ENCODE peak calls at places on chromosomes 11 and 22, in five cellular contexts. B is T-helper 2 cell, G is lower leg skin, V is GM04504, K is midbrain. D is an unnamed sample.

GRCh38 chr11:75337195-75337654 is 14.2 kb downstream of the ARRB1 start:
- DNase-seq in B (no peak), G (no peak), V (no peak), K (no peak), D (no peak)

GRCh38 chr22:23774922-23775436 is 2.3 kb downstream of the MMP11 start:
- DNase-seq in B (no peak), G (no peak), V (no peak), K (no peak), D (no peak)

GRCh38 chr11:46120711-46121327 is 435 bp downstream of the PHF21A start:
- DNase-seq in B (no peak), G (peak), V (no peak), K (peak), D (peak)

GRCh38 chr22:49284389-49284788 is 543.3 kb downstream of the BRD1 start:
- DNase-seq in B (no peak), G (no peak), V (no peak), K (no peak), D (no peak)

GRCh38 chr11:59891781-59892181 is 13.2 kb downstream of the OOSP3 start:
- DNase-seq in B (no peak), G (no peak), V (no peak), K (no peak), D (no peak)

GRCh38 chr11:15055620-15056356 is 17.6 kb upstream of the CALCB start:
- DNase-seq in B (no peak), G (no peak), V (no peak), K (no peak), D (no peak)

GRCh38 chr11:102560555-102561011 is 30.0 kb upstream of the MMP7 start:
- DNase-seq in B (no peak), G (peak), V (peak), K (peak), D (no peak)

GRCh38 chr11:93392862-93393261 is 62.3 kb downstream of the DEUP1 start:
- DNase-seq in B (no peak), G (no peak), V (no peak), K (no peak), D (no peak)

GRCh38 chr11:93541884-93542752 is 1.1 kb downstream of the SMCO4 start:
- DNase-seq in B (no peak), G (no peak), V (peak), K (peak), D (peak)

GRCh38 chr22:31530816-31531180 is 34.5 kb downstream of the SFI1 start:
- DNase-seq in B (no peak), G (no peak), V (no peak), K (no peak), D (no peak)

GRCh38 chr11:94926698-94927237 is 46.6 kb downstream of the CWC15 start:
- DNase-seq in B (no peak), G (peak), V (peak), K (peak), D (no peak)

GRCh38 chr11:70825893-70826540 is 426.4 kb downstream of the SHANK2 start:
- DNase-seq in B (no peak), G (no peak), V (no peak), K (no peak), D (no peak)

GRCh38 chr22:49450521-49450920 is 377.2 kb downstream of the BRD1 start:
- DNase-seq in B (no peak), G (no peak), V (no peak), K (no peak), D (no peak)

GRCh38 chr22:29907753-29908515 is 25.0 kb downstream of the MTMR3 start:
- DNase-seq in B (no peak), G (peak), V (peak), K (no peak), D (peak)

GRCh38 chr22:41030891-41031290 is 61.5 kb upstream of the EP300 start:
- DNase-seq in B (no peak), G (no peak), V (no peak), K (no peak), D (no peak)

GRCh38 chr11:69157156-69157821 is 1.6 kb downstream of the SMIM38 start:
- DNase-seq in B (no peak), G (no peak), V (no peak), K (peak), D (peak)

GRCh38 chr11:104772806-104773241 is 125.4 kb downstream of the CASP12 start:
- DNase-seq in B (no peak), G (peak), V (peak), K (no peak), D (no peak)

GRCh38 chr22:20957691-20958440 is 9.2 kb upstream of the AIFM3 start:
- DNase-seq in B (no peak), G (no peak), V (no peak), K (peak), D (peak)

GRCh38 chr11:45931739-45932138 is 9.3 kb downstream of the LARGE2 start:
- DNase-seq in B (no peak), G (no peak), V (no peak), K (no peak), D (no peak)

GRCh38 chr22:35838849-35839646 is 121.4 kb downstream of the APOL5 start:
- DNase-seq in B (no peak), G (no peak), V (peak), K (peak), D (peak)

GRCh38 chr11:35144811-35145210 is 5.8 kb downstream of the CD44 start:
- DNase-seq in B (no peak), G (no peak), V (no peak), K (no peak), D (no peak)

GRCh38 chr22:44192098-44192810 is 11.5 kb downstream of the PARVG start:
- DNase-seq in B (no peak), G (no peak), V (no peak), K (no peak), D (peak)

GRCh38 chr11:67371549-67372231 is 1.7 kb downstream of the CLCF1 start:
- DNase-seq in B (no peak), G (no peak), V (no peak), K (no peak), D (peak)

GRCh38 chr11:64237484-64237951 is 3.1 kb downstream of the VEGFB start:
- DNase-seq in B (no peak), G (no peak), V (no peak), K (no peak), D (peak)

GRCh38 chr22:30324008-30324730 is 2.6 kb downstream of the TBC1D10A start:
- DNase-seq in B (no peak), G (no peak), V (no peak), K (no peak), D (no peak)

GRCh38 chr11:17765381-17766359 is 31.1 kb downstream of the KCNC1 start:
- DNase-seq in B (no peak), G (no peak), V (no peak), K (no peak), D (no peak)

GRCh38 chr11:81497202-81497804 is 1236.4 kb downstream of the FAM181B start:
- DNase-seq in B (no peak), G (no peak), V (peak), K (peak), D (peak)

GRCh38 chr11:103359221-103359620 is 250.0 kb downstream of the DYNC2H1 start:
- DNase-seq in B (no peak), G (no peak), V (no peak), K (no peak), D (no peak)

GRCh38 chr11:64357904-64358535 is 942 bp upstream of the RPS6KA4 start:
- DNase-seq in B (no peak), G (no peak), V (no peak), K (no peak), D (no peak)

GRCh38 chr11:44556735-44557409 is 8.6 kb upstream of the CD82 start:
- DNase-seq in B (peak), G (peak), V (no peak), K (peak), D (peak)

GRCh38 chr11:95599959-95600586 is 189.5 kb downstream of the FAM76B start:
- DNase-seq in B (no peak), G (no peak), V (no peak), K (no peak), D (no peak)

GRCh38 chr22:41250127-41250526 is 9.4 kb upstream of the CHADL start:
- DNase-seq in B (no peak), G (no peak), V (no peak), K (no peak), D (no peak)

GRCh38 chr22:41969110-41969646 is at the start of gene SEPTIN3:
- DNase-seq in B (no peak), G (no peak), V (no peak), K (no peak), D (peak)

GRCh38 chr22:39960791-39961746 is 872 bp downstream of the TMA7B start:
- DNase-seq in B (peak), G (no peak), V (peak), K (no peak), D (no peak)

GRCh38 chr11:119422505-119423416 is at the start of gene THY1:
- DNase-seq in B (no peak), G (no peak), V (no peak), K (peak), D (no peak)